ENCODE peak calls at places on chromosomes 2 and 18, in nine cellular contexts. One of them, this sample, is unnamed. For H3K36me3, the result is how much of the 10 kb centered on the place peaks cover.

GRCh38 chr2:17804358-17804757 is 11.9 kb upstream of the MSGN1 start:
- DNase-seq in tibial artery: no peak
- DNase-seq in spleen: no peak
- DNase-seq in GM23338: no peak
- DNase-seq in pancreas: no peak
- DNase-seq in brain microvascular endothelial cell: no peak
- DNase-seq in astrocyte: no peak
- DNase-seq in adrenal gland: no peak
- DNase-seq in IMR-90: no peak
- DNase-seq in this sample: peak

GRCh38 chr2:224221455-224221913 is 180.4 kb downstream of the FAM124B start:
- DNase-seq in tibial artery: no peak
- DNase-seq in spleen: no peak
- DNase-seq in GM23338: peak
- DNase-seq in pancreas: no peak
- DNase-seq in brain microvascular endothelial cell: peak
- DNase-seq in astrocyte: peak
- DNase-seq in adrenal gland: no peak
- DNase-seq in IMR-90: peak
- DNase-seq in this sample: no peak

GRCh38 chr18:22556271-22556990 is 138.7 kb upstream of the CTAGE1 start:
- DNase-seq in tibial artery: peak
- DNase-seq in spleen: no peak
- DNase-seq in GM23338: no peak
- DNase-seq in pancreas: peak
- DNase-seq in brain microvascular endothelial cell: no peak
- DNase-seq in astrocyte: peak
- DNase-seq in adrenal gland: peak
- DNase-seq in IMR-90: peak
- DNase-seq in this sample: no peak

GRCh38 chr2:201149064-201149820 is 33.3 kb downstream of the CFLAR start:
- DNase-seq in tibial artery: no peak
- DNase-seq in spleen: no peak
- DNase-seq in GM23338: no peak
- DNase-seq in pancreas: no peak
- DNase-seq in brain microvascular endothelial cell: peak
- DNase-seq in astrocyte: peak
- DNase-seq in adrenal gland: no peak
- DNase-seq in IMR-90: peak
- DNase-seq in this sample: no peak

GRCh38 chr2:75596784-75597183 is 36.0 kb upstream of the EVA1A start:
- DNase-seq in tibial artery: no peak
- DNase-seq in spleen: no peak
- DNase-seq in GM23338: no peak
- DNase-seq in pancreas: no peak
- DNase-seq in brain microvascular endothelial cell: no peak
- DNase-seq in astrocyte: peak
- DNase-seq in adrenal gland: no peak
- DNase-seq in IMR-90: peak
- DNase-seq in this sample: no peak

GRCh38 chr2:240494194-240494793 is 58.8 kb downstream of the GPC1 start:
- DNase-seq in tibial artery: no peak
- DNase-seq in spleen: peak
- DNase-seq in GM23338: no peak
- DNase-seq in pancreas: no peak
- DNase-seq in brain microvascular endothelial cell: no peak
- DNase-seq in astrocyte: no peak
- DNase-seq in adrenal gland: no peak
- DNase-seq in IMR-90: no peak
- DNase-seq in this sample: no peak

GRCh38 chr2:119136872-119137271 is 21.7 kb downstream of the C1QL2 start:
- DNase-seq in tibial artery: no peak
- DNase-seq in spleen: peak
- DNase-seq in GM23338: no peak
- DNase-seq in pancreas: no peak
- DNase-seq in brain microvascular endothelial cell: no peak
- DNase-seq in astrocyte: no peak
- DNase-seq in adrenal gland: no peak
- DNase-seq in IMR-90: no peak
- DNase-seq in this sample: no peak

GRCh38 chr18:24590946-24591345 is 130.5 kb downstream of the HRH4 start:
- DNase-seq in tibial artery: no peak
- DNase-seq in spleen: no peak
- DNase-seq in GM23338: no peak
- DNase-seq in pancreas: no peak
- DNase-seq in brain microvascular endothelial cell: no peak
- DNase-seq in astrocyte: no peak
- DNase-seq in adrenal gland: no peak
- DNase-seq in IMR-90: no peak
- DNase-seq in this sample: no peak

GRCh38 chr18:9673296-9674251 is 34.5 kb upstream of the RAB31 start:
- DNase-seq in tibial artery: no peak
- DNase-seq in spleen: no peak
- DNase-seq in GM23338: peak
- DNase-seq in pancreas: no peak
- DNase-seq in brain microvascular endothelial cell: peak
- DNase-seq in astrocyte: peak
- DNase-seq in adrenal gland: peak
- DNase-seq in IMR-90: peak
- DNase-seq in this sample: peak

GRCh38 chr18:60732146-60732545 is 359.6 kb upstream of the MC4R start:
- DNase-seq in tibial artery: no peak
- DNase-seq in spleen: no peak
- DNase-seq in GM23338: no peak
- DNase-seq in pancreas: no peak
- DNase-seq in brain microvascular endothelial cell: no peak
- DNase-seq in astrocyte: no peak
- DNase-seq in adrenal gland: no peak
- DNase-seq in IMR-90: no peak
- DNase-seq in this sample: no peak

GRCh38 chr18:39051013-39051412 is 1485.4 kb upstream of the CELF4 start:
- DNase-seq in tibial artery: no peak
- DNase-seq in spleen: no peak
- DNase-seq in GM23338: no peak
- DNase-seq in pancreas: no peak
- DNase-seq in brain microvascular endothelial cell: no peak
- DNase-seq in astrocyte: peak
- DNase-seq in adrenal gland: no peak
- DNase-seq in IMR-90: no peak
- DNase-seq in this sample: no peak

GRCh38 chr2:110674620-110675555 is 3.0 kb downstream of the BUB1 start:
- DNase-seq in tibial artery: no peak
- DNase-seq in spleen: peak
- DNase-seq in GM23338: peak
- DNase-seq in pancreas: no peak
- DNase-seq in brain microvascular endothelial cell: peak
- DNase-seq in astrocyte: peak
- DNase-seq in adrenal gland: peak
- DNase-seq in IMR-90: peak
- DNase-seq in this sample: peak

GRCh38 chr2:241859436-241860183 is 916 bp upstream of the PDCD1 start:
- DNase-seq in tibial artery: peak
- DNase-seq in spleen: peak
- DNase-seq in GM23338: no peak
- DNase-seq in pancreas: peak
- DNase-seq in brain microvascular endothelial cell: no peak
- DNase-seq in astrocyte: no peak
- DNase-seq in adrenal gland: peak
- DNase-seq in IMR-90: peak
- DNase-seq in this sample: peak
- TF ChIP-seq CTCF in tibial artery: no peak
- TF ChIP-seq CTCF in spleen: no peak
- TF ChIP-seq CTCF in GM23338: no peak
- TF ChIP-seq CTCF in pancreas: no peak
- TF ChIP-seq CTCF in brain microvascular endothelial cell: peak
- TF ChIP-seq CTCF in astrocyte: no peak
- TF ChIP-seq CTCF in adrenal gland: no peak
- TF ChIP-seq CTCF in IMR-90: peak
- TF ChIP-seq CTCF in this sample: peak

GRCh38 chr2:69531186-69531585 is 94.0 kb upstream of the NFU1 start:
- DNase-seq in tibial artery: no peak
- DNase-seq in spleen: no peak
- DNase-seq in GM23338: no peak
- DNase-seq in pancreas: no peak
- DNase-seq in brain microvascular endothelial cell: no peak
- DNase-seq in astrocyte: no peak
- DNase-seq in adrenal gland: no peak
- DNase-seq in IMR-90: no peak
- DNase-seq in this sample: no peak

GRCh38 chr2:69521747-69522146 is 84.5 kb upstream of the NFU1 start:
- DNase-seq in tibial artery: no peak
- DNase-seq in spleen: no peak
- DNase-seq in GM23338: no peak
- DNase-seq in pancreas: no peak
- DNase-seq in brain microvascular endothelial cell: no peak
- DNase-seq in astrocyte: no peak
- DNase-seq in adrenal gland: no peak
- DNase-seq in IMR-90: no peak
- DNase-seq in this sample: no peak

GRCh38 chr2:69524799-69525198 is 87.6 kb upstream of the NFU1 start:
- DNase-seq in tibial artery: no peak
- DNase-seq in spleen: no peak
- DNase-seq in GM23338: peak
- DNase-seq in pancreas: no peak
- DNase-seq in brain microvascular endothelial cell: no peak
- DNase-seq in astrocyte: no peak
- DNase-seq in adrenal gland: no peak
- DNase-seq in IMR-90: no peak
- DNase-seq in this sample: no peak

DNA sequence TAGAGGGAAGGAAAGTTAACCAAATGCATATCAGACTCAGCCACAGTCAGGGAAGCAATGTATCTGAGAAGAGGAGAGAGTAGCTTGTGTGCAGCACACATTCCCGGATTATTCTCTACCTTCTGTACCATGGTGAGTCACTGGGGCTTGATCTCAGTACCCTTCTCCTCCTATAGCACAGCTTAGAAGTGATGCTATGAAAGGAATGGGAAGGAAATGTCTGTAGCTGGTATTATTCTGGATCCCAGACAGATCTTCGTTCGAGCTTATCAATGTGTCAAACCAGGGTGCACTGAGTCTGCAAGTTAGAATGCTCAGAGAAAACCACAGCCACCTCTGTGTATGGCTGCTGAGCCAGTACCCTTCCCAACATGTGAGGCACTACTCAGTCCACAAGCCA is 88.0 kb upstream of the NFU1 start:
- DNase-seq in tibial artery: no peak
- DNase-seq in spleen: no peak
- DNase-seq in GM23338: no peak
- DNase-seq in pancreas: no peak
- DNase-seq in brain microvascular endothelial cell: peak
- DNase-seq in astrocyte: peak
- DNase-seq in adrenal gland: no peak
- DNase-seq in IMR-90: peak
- DNase-seq in this sample: no peak
- H3K36me3 ChIP-seq in tibial artery: half or more
- H3K36me3 ChIP-seq in spleen: half or more
- H3K36me3 ChIP-seq in GM23338: under half
- H3K36me3 ChIP-seq in pancreas: under half
- H3K36me3 ChIP-seq in brain microvascular endothelial cell: half or more
- H3K36me3 ChIP-seq in astrocyte: half or more
- H3K36me3 ChIP-seq in adrenal gland: under half
- H3K36me3 ChIP-seq in IMR-90: under half
- H3K36me3 ChIP-seq in this sample: under half

GRCh38 chr2:165636959-165637358 is 157.1 kb downstream of the GALNT3 start:
- DNase-seq in tibial artery: no peak
- DNase-seq in spleen: no peak
- DNase-seq in GM23338: no peak
- DNase-seq in pancreas: no peak
- DNase-seq in brain microvascular endothelial cell: no peak
- DNase-seq in astrocyte: no peak
- DNase-seq in adrenal gland: no peak
- DNase-seq in IMR-90: no peak
- DNase-seq in this sample: no peak
- H3K4me3 ChIP-seq in tibial artery: no peak
- H3K4me3 ChIP-seq in spleen: no peak
- H3K4me3 ChIP-seq in GM23338: no peak
- H3K4me3 ChIP-seq in pancreas: no peak
- H3K4me3 ChIP-seq in brain microvascular endothelial cell: no peak
- H3K4me3 ChIP-seq in astrocyte: no peak
- H3K4me3 ChIP-seq in adrenal gland: no peak
- H3K4me3 ChIP-seq in IMR-90: no peak
- H3K4me3 ChIP-seq in this sample: no peak

GRCh38 chr2:68466361-68466777 is 725 bp downstream of the FBXO48 start:
- DNase-seq in tibial artery: no peak
- DNase-seq in spleen: no peak
- DNase-seq in GM23338: no peak
- DNase-seq in pancreas: no peak
- DNase-seq in brain microvascular endothelial cell: peak
- DNase-seq in astrocyte: peak
- DNase-seq in adrenal gland: peak
- DNase-seq in IMR-90: peak
- DNase-seq in this sample: no peak
- TF ChIP-seq CTCF in tibial artery: peak
- TF ChIP-seq CTCF in spleen: no peak
- TF ChIP-seq CTCF in GM23338: no peak
- TF ChIP-seq CTCF in pancreas: no peak
- TF ChIP-seq CTCF in brain microvascular endothelial cell: peak
- TF ChIP-seq CTCF in astrocyte: peak
- TF ChIP-seq CTCF in adrenal gland: no peak
- TF ChIP-seq CTCF in IMR-90: peak
- TF ChIP-seq CTCF in this sample: no peak

GRCh38 chr2:241495172-241496002 is 13.0 kb downstream of the STK25 start:
- DNase-seq in tibial artery: peak
- DNase-seq in spleen: no peak
- DNase-seq in GM23338: no peak
- DNase-seq in pancreas: no peak
- DNase-seq in brain microvascular endothelial cell: no peak
- DNase-seq in astrocyte: no peak
- DNase-seq in adrenal gland: no peak
- DNase-seq in IMR-90: no peak
- DNase-seq in this sample: no peak
- H3K36me3 ChIP-seq in tibial artery: half or more
- H3K36me3 ChIP-seq in spleen: half or more
- H3K36me3 ChIP-seq in GM23338: under half
- H3K36me3 ChIP-seq in pancreas: under half
- H3K36me3 ChIP-seq in brain microvascular endothelial cell: under half
- H3K36me3 ChIP-seq in astrocyte: under half
- H3K36me3 ChIP-seq in adrenal gland: under half
- H3K36me3 ChIP-seq in IMR-90: half or more
- H3K36me3 ChIP-seq in this sample: under half

This sample was measured in GM06990.